ENCODE peak calls at places on chromosomes 12 and 14, in eight cellular contexts. F, R, O, U, H, G, N and E are unnamed samples. For H3K36me3, the result is how much of the 10 kb centered on the place peaks cover.

GRCh38 chr12:57268264-57268663 is 17.3 kb upstream of the STAC3 start:
- DNase-seq in N (no peak), O (no peak), G (no peak), R (no peak), H (no peak), F (no peak), U (no peak), E (no peak)

GRCh38 chr12:89451876-89452275 is 72.7 kb downstream of the GALNT4 start:
- DNase-seq in H (no peak), F (peak), O (no peak), U (peak), G (peak), N (peak), R (peak), E (peak)

GRCh38 chr12:132477009-132477702 is 12.8 kb upstream of the FBRSL1 start:
- DNase-seq in F (no peak), O (no peak), U (no peak), H (no peak), N (no peak), R (no peak), G (no peak), E (no peak)

GRCh38 chr12:94834036-94834625 is 169.4 kb downstream of the NDUFA12 start:
- DNase-seq in R (no peak), G (no peak), F (no peak), N (no peak), U (no peak), H (peak), O (no peak), E (no peak)

GRCh38 chr12:122979001-122979907 is 1.2 kb upstream of the ARL6IP4 start:
- DNase-seq in F (no peak), R (no peak), G (no peak), H (no peak), N (peak), U (peak), O (no peak), E (peak)

GRCh38 chr12:55142896-55143870 is 17.0 kb downstream of the OR9K2 start:
- DNase-seq in H (no peak), F (peak), N (peak), R (peak), G (peak), U (no peak), O (no peak), E (no peak)

GRCh38 chr12:5492562-5492961 is 60.7 kb downstream of the NTF3 start:
- DNase-seq in N (no peak), G (no peak), R (no peak), U (no peak), H (no peak), F (no peak), O (no peak), E (no peak)

GRCh38 chr12:75483411-75483810 is 2.9 kb downstream of the GLIPR1 start:
- DNase-seq in G (no peak), H (no peak), U (no peak), F (peak), R (no peak), O (no peak), N (no peak), E (peak)

GRCh38 chr12:19222566-19222965 is 93.0 kb downstream of the PLEKHA5 start:
- DNase-seq in F (no peak), O (no peak), H (no peak), G (no peak), U (no peak), N (no peak), R (no peak), E (no peak)

GRCh38 chr14:35808076-35808657 is 928 bp downstream of the RALGAPA1 start:
- DNase-seq in O (no peak), F (no peak), N (no peak), R (no peak), H (no peak), G (peak), U (no peak), E (peak)

GRCh38 chr12:91722072-91722471 is 423.6 kb downstream of the BTG1 start:
- DNase-seq in R (no peak), G (no peak), F (no peak), H (no peak), O (no peak), U (no peak), N (no peak), E (no peak)

GRCh38 chr12:53552346-53553327 is 45.4 kb upstream of the NPFF start:
- DNase-seq in H (no peak), O (no peak), G (no peak), F (no peak), U (no peak), N (no peak), R (no peak), E (no peak)

GRCh38 chr12:20653871-20654270 is 41.3 kb upstream of the SLCO1C1 start:
- DNase-seq in O (no peak), F (no peak), U (no peak), H (no peak), N (no peak), G (no peak), R (no peak), E (no peak)

GRCh38 chr14:44317433-44317746 is 189.7 kb downstream of the FSCB start:
- DNase-seq in H (no peak), O (no peak), F (no peak), N (no peak), G (no peak), R (no peak), U (no peak), E (no peak)

GRCh38 chr12:132520421-132521199 is 30.7 kb downstream of the FBRSL1 start:
- DNase-seq in G (no peak), F (no peak), H (no peak), N (no peak), R (no peak), U (no peak), O (no peak), E (no peak)

GRCh38 chr12:48286665-48287064 is 64.1 kb downstream of the ZNF641 start:
- DNase-seq in G (no peak), U (no peak), O (no peak), F (no peak), H (no peak), R (no peak), N (peak), E (no peak)

GRCh38 chr14:94129758-94130414 is 482 bp upstream of the IFI27L2 start:
- DNase-seq in F (peak), O (no peak), G (peak), N (peak), H (peak), R (no peak), U (peak), E (peak)

GRCh38 chr12:51848843-51849735 is 571 bp upstream of the FIGNL2 start:
- DNase-seq in U (peak), G (peak), N (no peak), F (no peak), O (no peak), H (no peak), R (no peak), E (no peak)

GRCh38 chr12:120394483-120395367 is 25.8 kb upstream of the MSI1 start:
- DNase-seq in G (no peak), O (no peak), H (no peak), F (no peak), R (peak), U (no peak), N (peak), E (no peak)

GRCh38 chr14:42378880-42379279 is 772.2 kb downstream of the LRFN5 start:
- DNase-seq in R (no peak), G (no peak), N (no peak), O (no peak), H (no peak), U (no peak), F (no peak), E (no peak)

GRCh38 chr12:46487567-46488131 is 115.1 kb upstream of the SLC38A2 start:
- DNase-seq in R (no peak), H (no peak), O (no peak), U (no peak), F (no peak), N (no peak), G (no peak), E (no peak)

GRCh38 chr14:91409991-91410401 is 7.6 kb downstream of the CCDC88C start:
- DNase-seq in F (no peak), G (no peak), O (no peak), N (no peak), H (no peak), U (no peak), R (no peak), E (no peak)
- H3K36me3 ChIP-seq in F (under half), G (under half), O (under half), N (under half), H (under half), U (under half), R (under half), E (under half)

GRCh38 chr14:24164591-24164991 is 3.5 kb downstream of the IRF9 start:
- DNase-seq in H (no peak), G (no peak), R (no peak), O (no peak), N (no peak), U (peak), F (no peak), E (no peak)
- H3K36me3 ChIP-seq in H (half or more), G (half or more), R (half or more), O (under half), N (under half), U (under half), F (under half), E (under half)

GRCh38 chr12:110721570-110721969 is 21.1 kb downstream of the PPP1CC start:
- DNase-seq in G (peak), U (no peak), O (no peak), R (no peak), H (no peak), F (no peak), N (no peak), E (no peak)
- H3K36me3 ChIP-seq in G (half or more), U (under half), O (under half), R (half or more), H (half or more), F (under half), N (under half), E (under half)

DNA sequence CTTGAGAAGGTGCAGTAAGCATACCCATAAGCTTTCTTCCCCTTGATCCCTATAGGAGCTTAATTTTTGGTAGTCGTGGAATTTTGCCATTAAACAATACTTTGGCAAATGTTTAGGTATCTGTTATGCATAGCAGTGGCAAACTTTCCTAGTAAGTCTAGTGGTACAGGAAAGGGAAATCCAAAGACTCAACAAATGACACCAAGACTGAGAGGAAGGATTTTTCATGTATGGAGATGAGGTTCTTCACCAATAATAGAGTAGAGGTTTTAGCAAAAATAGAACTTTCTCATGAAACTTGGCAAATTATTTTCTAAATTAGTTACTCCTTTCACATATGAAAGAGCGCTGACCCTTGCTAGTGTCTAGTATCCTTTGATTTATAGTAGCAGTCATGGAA is 2.8 kb downstream of the EID3 start:
- DNase-seq in F (no peak), U (no peak), G (no peak), H (no peak), R (no peak), N (no peak), O (no peak), E (no peak)
- H3K36me3 ChIP-seq in F (under half), U (under half), G (half or more), H (under half), R (under half), N (under half), O (under half), E (under half)